ENCODE peak calls at places on chromosome 15, in four cellular contexts. K, G, B and S are unnamed samples.
A peak's percentile ranks its signal among the peaks of the same experiment; 100 is the strongest.

GRCh38 chr15:45399381-45400212 is 21.3 kb upstream of the GATM start:
- DNase-seq in K (no peak), G (no peak), B (no peak), S (peak; percentile 34)

GRCh38 chr15:40633178-40633577 is 39.1 kb downstream of the KNL1 start:
- DNase-seq in K (no peak), G (no peak), B (no peak), S (no peak)

GRCh38 chr15:54428596-54428995 is 450.4 kb downstream of the UNC13C start:
- DNase-seq in K (no peak), G (no peak), B (no peak), S (no peak)

GRCh38 chr15:86183765-86184491 is 104.3 kb downstream of the AGBL1 start:
- DNase-seq in K (no peak), G (no peak), B (no peak), S (no peak)

GRCh38 chr15:60152386-60152785 is 148.3 kb downstream of the FOXB1 start:
- DNase-seq in K (no peak), G (no peak), B (no peak), S (no peak)

GRCh38 chr15:75347222-75348033 is 589 bp downstream of the NEIL1 start:
- DNase-seq in K (peak; percentile 61), G (peak; percentile 31), B (no peak), S (peak; percentile 83)

GRCh38 chr15:94135748-94136147 is 95.6 kb upstream of the MCTP2 start:
- DNase-seq in K (no peak), G (no peak), B (no peak), S (no peak)

GRCh38 chr15:37758412-37758811 is 176.0 kb upstream of the TMCO5A start:
- DNase-seq in K (no peak), G (no peak), B (no peak), S (no peak)

GRCh38 chr15:95086543-95087252 is 855.3 kb downstream of the MCTP2 start:
- DNase-seq in K (no peak), G (no peak), B (no peak), S (no peak)

GRCh38 chr15:74294010-74294409 is 57.9 kb downstream of the CCDC33 start:
- DNase-seq in K (no peak), G (no peak), B (no peak), S (no peak)

GRCh38 chr15:35281515-35281914 is 196.4 kb upstream of the NANOGP8 start:
- DNase-seq in K (no peak), G (no peak), B (no peak), S (no peak)

GRCh38 chr15:84962975-84963374 is 18.7 kb upstream of the PDE8A start:
- DNase-seq in K (no peak), G (no peak), B (no peak), S (no peak)

GRCh38 chr15:55683366-55683765 is 59.6 kb downstream of the PRTG start:
- DNase-seq in K (no peak), G (no peak), B (no peak), S (no peak)

GRCh38 chr15:69857686-69858391 is 239.9 kb downstream of the TLE3 start:
- DNase-seq in K (no peak), G (no peak), B (no peak), S (no peak)

GRCh38 chr15:83299462-83299861 is 15.0 kb upstream of the BNC1 start:
- DNase-seq in K (no peak), G (no peak), B (no peak), S (no peak)

GRCh38 chr15:71779073-71779797 is 31.1 kb upstream of the NR2E3 start:
- DNase-seq in K (no peak), G (no peak), B (no peak), S (no peak)

GRCh38 chr15:62976301-62976842 is 66.2 kb upstream of the TPM1 start:
- DNase-seq in K (no peak), G (no peak), B (no peak), S (no peak)

GRCh38 chr15:40257656-40258450 is 19.0 kb downstream of the PAK6 start:
- DNase-seq in K (no peak), G (no peak), B (no peak), S (no peak)

GRCh38 chr15:79970921-79971434 is at the start of gene BCL2A1:
- DNase-seq in K (no peak), G (peak; percentile 9), B (no peak), S (peak; percentile 79)

GRCh38 chr15:99441427-99441766 is 124.4 kb upstream of the MEF2A start:
- DNase-seq in K (no peak), G (no peak), B (no peak), S (no peak)

GRCh38 chr15:28022181-28022580 is 76.9 kb downstream of the OCA2 start:
- DNase-seq in K (no peak), G (no peak), B (peak; percentile 57), S (no peak)

GRCh38 chr15:51623386-51623938 is 891 bp upstream of the DMXL2 start:
- DNase-seq in K (peak; percentile 24), G (no peak), B (no peak), S (no peak)

GRCh38 chr15:30059771-30060170 is 23.0 kb upstream of the GOLGA8J start:
- DNase-seq in K (no peak), G (no peak), B (no peak), S (no peak)

GRCh38 chr15:90986790-90987507 is 7.4 kb downstream of the PRC1 start:
- DNase-seq in K (no peak), G (no peak), B (no peak), S (no peak)

GRCh38 chr15:49810651-49811175 is 189.9 kb downstream of the DTWD1 start:
- DNase-seq in K (no peak), G (no peak), B (no peak), S (no peak)

GRCh38 chr15:78088773-78089080 is 3.6 kb upstream of the SH2D7 start:
- DNase-seq in K (no peak), G (no peak), B (no peak), S (no peak)

GRCh38 chr15:97747342-97747741 is 213.2 kb upstream of the ARRDC4 start:
- DNase-seq in K (no peak), G (no peak), B (no peak), S (no peak)

GRCh38 chr15:75397494-75397893 is 29.1 kb upstream of the MAN2C1 start:
- DNase-seq in K (no peak), G (no peak), B (no peak), S (no peak)

GRCh38 chr15:45112592-45113379 is 1.2 kb downstream of the DUOX2 start:
- DNase-seq in K (no peak), G (no peak), B (no peak), S (no peak)

GRCh38 chr15:85778107-85778776 is 16.5 kb downstream of the KLHL25 start:
- DNase-seq in K (no peak), G (no peak), B (no peak), S (no peak)

GRCh38 chr15:40149339-40149738 is 11.5 kb upstream of the BUB1B start:
- DNase-seq in K (no peak), G (no peak), B (no peak), S (no peak)

GRCh38 chr15:69340243-69340991 is 41.7 kb downstream of the PAQR5 start:
- DNase-seq in K (no peak), G (no peak), B (no peak), S (no peak)

DNA sequence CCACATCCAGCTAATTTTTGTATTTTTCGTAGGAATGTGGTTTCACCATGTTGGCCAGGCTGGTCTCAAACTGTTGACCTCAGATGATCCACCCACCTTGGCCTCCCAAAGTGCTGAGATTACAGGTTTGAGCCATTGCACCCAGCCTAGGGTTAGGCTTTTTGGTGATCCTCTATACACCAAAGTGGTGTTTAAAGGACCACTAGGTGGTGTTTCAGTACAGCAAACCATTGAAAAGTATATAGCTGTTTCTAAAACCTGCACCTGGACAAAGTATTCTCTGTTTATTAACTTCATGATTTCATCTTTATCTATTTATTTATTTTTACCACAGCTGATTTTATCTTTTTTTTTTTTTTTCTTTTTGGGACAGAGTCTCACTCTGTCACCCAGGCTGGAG is 68.4 kb downstream of the MINDY2 start:
- DNase-seq in K (no peak), G (no peak), B (no peak), S (no peak)
- TF ChIP-seq CTCF in K (no peak), G (no peak), B (no peak), S (peak; percentile 45)

GRCh38 chr15:89550427-89550826 is 24.8 kb upstream of the TICRR start:
- DNase-seq in K (no peak), G (no peak), B (no peak), S (no peak)
- H3K4me3 ChIP-seq in K (no peak overlapping the region), G (no peak overlapping the region), B (no peak overlapping the region), S (no peak overlapping the region)

GRCh38 chr15:92051726-92052125 is 198.2 kb downstream of the SLCO3A1 start:
- DNase-seq in K (no peak), G (no peak), B (no peak), S (no peak)

GRCh38 chr15:92049290-92050008 is 195.9 kb downstream of the SLCO3A1 start:
- DNase-seq in K (no peak), G (no peak), B (no peak), S (no peak)

GRCh38 chr15:92050220-92050898 is 196.9 kb downstream of the SLCO3A1 start:
- DNase-seq in K (peak; percentile 61), G (no peak), B (no peak), S (no peak)

GRCh38 chr15:92056875-92057274 is 203.4 kb downstream of the SLCO3A1 start:
- DNase-seq in K (no peak), G (no peak), B (no peak), S (no peak)

DNA sequence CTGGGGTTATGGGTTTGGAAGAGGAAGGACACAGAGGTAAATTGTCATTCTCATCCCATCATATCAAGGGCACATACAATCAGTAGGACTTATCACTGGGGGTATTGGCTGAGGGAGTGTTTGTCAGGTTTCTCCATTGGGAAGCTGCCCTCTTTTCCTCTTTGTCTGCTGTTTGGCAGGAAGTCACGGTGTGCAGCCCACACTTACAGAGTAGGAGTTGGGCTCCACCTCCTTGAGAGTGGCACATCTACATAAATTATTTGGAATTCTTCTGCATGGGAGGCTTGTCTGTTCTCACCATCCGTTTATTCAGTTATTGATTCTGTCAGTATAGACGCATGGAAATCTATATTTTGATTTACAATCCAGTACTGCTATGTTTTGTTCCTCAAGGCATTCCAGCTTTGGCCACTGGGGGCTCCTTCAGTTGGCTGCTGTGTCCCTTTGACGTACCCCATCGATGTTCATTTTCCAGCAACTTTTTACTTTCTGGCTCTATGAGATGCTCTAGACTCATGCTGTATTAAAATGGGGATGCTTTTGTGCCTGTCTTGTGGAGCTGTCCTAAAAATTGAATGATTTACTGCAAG is 200.3 kb downstream of the SLCO3A1 start:
- DNase-seq in K (no peak), G (no peak), B (no peak), S (no peak)
- TF ChIP-seq CTCF in K (no peak), G (no peak), B (no peak), S (peak; percentile 58)

GRCh38 chr15:89408512-89409183 is 74.0 kb upstream of the POLG start:
- DNase-seq in K (no peak), G (no peak), B (no peak), S (no peak)

GRCh38 chr15:89406756-89407650 is 72.4 kb upstream of the POLG start:
- DNase-seq in K (no peak), G (no peak), B (no peak), S (no peak)

GRCh38 chr15:89404023-89404422 is 69.4 kb upstream of the POLG start:
- DNase-seq in K (no peak), G (no peak), B (no peak), S (no peak)

GRCh38 chr15:89409184-89409992 is 74.8 kb upstream of the POLG start:
- DNase-seq in K (no peak), G (no peak), B (no peak), S (no peak)

DNA sequence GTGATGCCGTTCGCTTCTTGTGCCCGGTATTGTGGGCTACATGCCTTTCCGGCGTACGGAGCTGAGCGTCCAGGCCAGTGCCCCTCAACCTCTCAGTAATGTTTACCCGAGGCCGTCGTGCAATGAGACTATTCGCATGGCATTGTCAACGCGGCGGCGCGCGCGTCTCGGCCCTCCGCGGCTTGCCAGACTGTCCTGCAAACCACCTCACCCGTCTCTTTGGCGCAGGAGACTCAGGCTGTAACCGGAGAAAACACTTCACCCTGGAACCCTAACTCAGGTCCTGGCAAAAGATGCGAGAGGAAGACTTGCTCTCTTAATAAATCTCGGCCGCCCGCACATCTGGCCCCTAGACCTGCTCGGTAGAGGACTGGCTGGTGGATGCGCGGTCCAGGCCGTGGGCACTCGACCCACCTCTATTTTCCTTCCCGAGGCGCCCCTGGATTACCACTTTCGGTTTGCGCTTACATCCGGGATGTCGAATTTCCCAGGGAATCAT is 71.6 kb upstream of the POLG start:
- DNase-seq in K (no peak), G (no peak), B (no peak), S (no peak)
- H3K4me3 ChIP-seq in K (no peak overlapping the region), G (no peak overlapping the region), B (peak overlapping the region; percentile 54), S (no peak overlapping the region)